ENCODE peak calls at places on chromosome 20, in four cellular contexts. Q is K562, U is GM12878, C is HepG2. E is an unnamed sample.

GRCh38 chr20:32984631-32985354 is 19.4 kb downstream of the SUN5 start:
- DNase-seq in Q (no peak), U (no peak), C (no peak), E (no peak)

GRCh38 chr20:53574819-53575218 is 18.8 kb downstream of the ZNF217 start:
- DNase-seq in Q (no peak), U (no peak), C (no peak), E (no peak)

GRCh38 chr20:56967916-56968315 is 298.5 kb downstream of the BMP7 start:
- DNase-seq in Q (no peak), U (no peak), C (no peak), E (no peak)

GRCh38 chr20:36856196-36856595 is 19.7 kb upstream of the TLDC2 start:
- DNase-seq in Q (no peak), U (no peak), C (no peak), E (no peak)

GRCh38 chr20:50788045-50788867 is 6.6 kb upstream of the BCAS4 start:
- DNase-seq in Q (peak), U (no peak), C (peak), E (peak)

GRCh38 chr20:25626779-25627178 is 3.0 kb upstream of the NANP start:
- DNase-seq in Q (no peak), U (no peak), C (no peak), E (no peak)

GRCh38 chr20:32168184-32168910 is 39.2 kb downstream of the PLAGL2 start:
- DNase-seq in Q (no peak), U (no peak), C (peak), E (no peak)

GRCh38 chr20:61296629-61297019 is 44.6 kb downstream of the CDH4 start:
- DNase-seq in Q (no peak), U (no peak), C (no peak), E (no peak)

GRCh38 chr20:50762045-50762422 is 30.7 kb downstream of the PARD6B start:
- DNase-seq in Q (no peak), U (no peak), C (no peak), E (no peak)

GRCh38 chr20:37406010-37406998 is 60.4 kb downstream of the SRC start:
- DNase-seq in Q (peak), U (no peak), C (no peak), E (peak)

GRCh38 chr20:36344517-36345132 is 38.5 kb downstream of the DLGAP4 start:
- DNase-seq in Q (peak), U (no peak), C (peak), E (peak)

GRCh38 chr20:41308290-41308691 is 9.2 kb downstream of the ZHX3 start:
- DNase-seq in Q (peak), U (no peak), C (peak), E (no peak)

GRCh38 chr20:6908673-6909072 is 141.2 kb downstream of the BMP2 start:
- DNase-seq in Q (no peak), U (no peak), C (no peak), E (no peak)

GRCh38 chr20:41009960-41010359 is 18.7 kb upstream of the TOP1 start:
- DNase-seq in Q (no peak), U (no peak), C (peak), E (no peak)

GRCh38 chr20:64156886-64157875 is 7.1 kb upstream of the MYT1 start:
- DNase-seq in Q (no peak), U (no peak), C (no peak), E (no peak)

GRCh38 chr20:57482148-57482547 is 42.8 kb downstream of the CTCFL start:
- DNase-seq in Q (no peak), U (no peak), C (no peak), E (no peak)

GRCh38 chr20:4832469-4832868 is 110.8 kb downstream of the PRND start:
- DNase-seq in Q (no peak), U (no peak), C (no peak), E (no peak)

GRCh38 chr20:61120595-61121515 is 131.2 kb upstream of the CDH4 start:
- DNase-seq in Q (no peak), U (no peak), C (peak), E (no peak)

GRCh38 chr20:54843891-54844290 is 368.5 kb downstream of the DOK5 start:
- DNase-seq in Q (no peak), U (no peak), C (no peak), E (no peak)

GRCh38 chr20:40778894-40779496 is 90.0 kb upstream of the MAFB start:
- DNase-seq in Q (no peak), U (no peak), C (no peak), E (no peak)

GRCh38 chr20:46559685-46560440 is 9.4 kb upstream of the OCSTAMP start:
- DNase-seq in Q (peak), U (no peak), C (peak), E (no peak)

GRCh38 chr20:54459279-54459678 is 16.1 kb upstream of the DOK5 start:
- DNase-seq in Q (no peak), U (no peak), C (no peak), E (no peak)

GRCh38 chr20:10508060-10508459 is 73.0 kb downstream of the SLX4IP start:
- DNase-seq in Q (no peak), U (no peak), C (no peak), E (no peak)

GRCh38 chr20:40688129-40689099 is 622 bp downstream of the MAFB start:
- DNase-seq in Q (no peak), U (no peak), C (no peak), E (peak)

GRCh38 chr20:37392441-37393195 is 46.7 kb downstream of the SRC start:
- DNase-seq in Q (peak), U (no peak), C (peak), E (peak)

GRCh38 chr20:59939052-59939878 is 840 bp downstream of the PPP1R3D start:
- DNase-seq in Q (no peak), U (no peak), C (no peak), E (no peak)

GRCh38 chr20:35773154-35773751 is 1.4 kb downstream of the PHF20 start:
- DNase-seq in Q (peak), U (peak), C (no peak), E (no peak)

GRCh38 chr20:51335329-51335841 is 207.1 kb downstream of the NFATC2 start:
- DNase-seq in Q (no peak), U (no peak), C (no peak), E (no peak)

GRCh38 chr20:40948352-40949267 is 80.0 kb upstream of the TOP1 start:
- DNase-seq in Q (no peak), U (no peak), C (no peak), E (no peak)

GRCh38 chr20:20452254-20452676 is 84.4 kb downstream of the INSM1 start:
- DNase-seq in Q (no peak), U (peak), C (no peak), E (no peak)

GRCh38 chr20:41613321-41613720 is 4.9 kb downstream of the CHD6 start:
- DNase-seq in Q (no peak), U (no peak), C (no peak), E (no peak)

GRCh38 chr20:4713401-4713800 is 8.3 kb upstream of the PRND start:
- DNase-seq in Q (no peak), U (no peak), C (no peak), E (no peak)

GRCh38 chr20:19560876-19561480 is 197.1 kb upstream of the RIN2 start:
- DNase-seq in Q (no peak), U (no peak), C (no peak), E (no peak)

GRCh38 chr20:25058051-25058796 is at the start of gene ACSS1:
- DNase-seq in Q (no peak), U (peak), C (no peak), E (peak)

DNA sequence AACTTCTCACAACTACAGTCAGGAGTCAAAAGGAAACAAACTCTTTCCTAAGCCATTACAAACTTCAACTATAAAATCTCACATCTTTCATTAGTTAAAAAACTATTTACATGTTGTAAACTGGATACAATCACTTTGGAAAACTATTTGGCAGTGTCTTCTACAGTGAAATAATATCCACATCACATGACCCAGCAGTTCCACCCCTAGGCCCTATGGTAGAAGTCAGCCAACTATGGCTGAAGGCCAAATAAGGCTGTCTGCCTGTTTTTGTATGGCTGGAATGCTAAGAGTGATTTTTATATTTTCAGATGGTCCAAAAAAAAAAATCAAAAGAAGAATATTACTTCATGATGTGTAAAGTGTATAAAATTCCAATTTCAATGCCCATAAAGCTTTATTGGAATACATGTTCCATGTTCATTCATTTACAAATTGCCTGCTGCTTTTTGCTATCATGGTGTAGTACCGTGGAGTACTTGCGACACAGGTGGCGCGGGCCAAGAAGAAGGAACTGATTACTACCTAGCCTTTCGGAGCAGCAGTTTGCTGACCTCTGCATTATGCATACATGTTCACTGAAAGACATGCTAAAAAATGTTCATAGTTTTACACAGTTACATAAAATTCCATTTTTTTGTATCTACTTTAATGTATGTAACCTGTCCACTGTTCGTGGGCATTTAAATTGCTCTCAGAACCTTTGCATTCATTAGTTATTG is 129.0 kb downstream of the KIF16B start:
- DNase-seq in Q (no peak), U (no peak), C (no peak), E (no peak)
- TF ChIP-seq FOXK2 in Q (no peak), U (no peak), C (no peak), E (no peak)

GRCh38 chr20:63132131-63132714 is 83.7 kb downstream of the YTHDF1 start:
- DNase-seq in Q (no peak), U (no peak), C (no peak), E (no peak)
- TF ChIP-seq SP1 in Q (no peak), U (no peak), C (no peak), E (no peak)

DNA sequence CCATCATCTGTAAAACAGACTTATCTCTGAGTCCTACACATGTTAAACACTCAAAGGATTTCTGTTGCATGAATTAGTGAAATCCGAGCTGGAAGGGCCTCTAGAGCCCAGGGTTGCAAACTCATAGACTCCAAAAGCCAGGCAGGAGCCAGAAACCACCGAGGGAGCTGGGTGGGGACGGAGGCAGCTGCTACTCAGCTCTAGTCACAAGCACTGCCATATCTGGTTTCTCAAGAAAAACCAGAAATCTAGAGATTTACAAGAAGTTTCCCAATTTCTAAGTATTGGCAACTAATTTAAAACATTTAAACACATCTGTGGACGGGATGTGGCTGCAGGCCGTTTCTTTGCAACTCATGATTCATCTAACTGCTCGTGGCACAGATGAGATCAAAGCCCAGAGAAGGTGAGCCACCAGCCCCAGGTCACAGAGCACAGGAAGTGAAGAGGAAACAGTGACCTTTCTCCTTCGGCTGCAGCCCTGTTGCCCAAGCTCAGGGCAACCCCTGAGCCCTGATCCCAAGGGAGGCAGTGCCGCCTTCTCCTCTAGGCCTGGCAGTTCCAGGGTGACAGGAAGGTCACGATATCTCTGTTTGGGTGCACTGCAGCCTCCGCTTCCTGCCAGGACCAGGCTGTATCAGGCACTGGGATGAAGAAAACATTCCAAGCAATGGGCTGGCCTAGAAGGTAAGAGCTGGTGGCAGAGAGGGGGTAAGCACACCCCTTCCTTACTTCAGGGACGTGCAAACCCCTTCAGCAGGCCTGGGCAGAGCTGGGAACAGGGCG is 26.4 kb upstream of the PTGIS start:
- DNase-seq in Q (no peak), U (no peak), C (no peak), E (no peak)
- TF ChIP-seq FOXK2 in Q (no peak), U (no peak), C (no peak), E (no peak)

GRCh38 chr20:42959996-42960395 is 229.7 kb downstream of the PTPRT start:
- DNase-seq in Q (no peak), U (no peak), C (no peak), E (no peak)

GRCh38 chr20:42961771-42962170 is 227.9 kb downstream of the PTPRT start:
- DNase-seq in Q (no peak), U (no peak), C (no peak), E (no peak)

GRCh38 chr20:42958367-42959112 is 231.2 kb downstream of the PTPRT start:
- DNase-seq in Q (no peak), U (no peak), C (no peak), E (no peak)

GRCh38 chr20:42955713-42956112 is 234.0 kb downstream of the PTPRT start:
- DNase-seq in Q (no peak), U (no peak), C (no peak), E (no peak)

DNA sequence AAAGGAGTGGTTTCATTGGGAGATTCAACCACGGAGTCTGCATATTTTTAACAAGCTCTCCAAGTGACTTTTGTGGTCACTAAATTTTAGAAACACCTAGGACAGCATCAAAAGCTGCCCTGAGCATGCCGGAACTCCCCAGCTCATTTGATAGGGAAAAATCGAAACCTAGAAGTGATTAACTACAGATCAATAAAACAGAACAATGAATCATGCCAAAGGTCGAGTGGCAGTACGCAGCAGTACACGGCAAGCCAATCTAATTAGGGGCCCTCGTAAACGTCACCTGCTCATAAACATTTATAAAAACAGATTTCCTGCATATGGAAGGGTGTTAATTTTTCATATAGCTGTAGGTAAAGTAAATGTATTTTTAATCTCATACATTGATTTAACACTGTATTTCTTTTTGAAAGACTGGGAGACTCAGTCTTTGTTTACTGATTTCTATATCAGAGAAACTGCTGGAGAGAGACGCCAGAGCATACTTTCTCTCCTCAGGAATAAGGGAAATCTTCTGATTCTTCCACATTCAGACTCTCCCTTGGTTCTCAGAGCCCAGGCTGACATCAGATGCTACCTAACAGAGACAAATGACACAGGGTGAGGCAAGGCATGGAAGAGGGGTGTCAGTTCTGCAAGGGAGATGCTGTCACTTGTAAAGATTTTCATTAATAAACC is 232.6 kb downstream of the PTPRT start:
- DNase-seq in Q (no peak), U (no peak), C (no peak), E (no peak)
- TF ChIP-seq SP1 in Q (no peak), U (no peak), C (no peak), E (no peak)

DNA sequence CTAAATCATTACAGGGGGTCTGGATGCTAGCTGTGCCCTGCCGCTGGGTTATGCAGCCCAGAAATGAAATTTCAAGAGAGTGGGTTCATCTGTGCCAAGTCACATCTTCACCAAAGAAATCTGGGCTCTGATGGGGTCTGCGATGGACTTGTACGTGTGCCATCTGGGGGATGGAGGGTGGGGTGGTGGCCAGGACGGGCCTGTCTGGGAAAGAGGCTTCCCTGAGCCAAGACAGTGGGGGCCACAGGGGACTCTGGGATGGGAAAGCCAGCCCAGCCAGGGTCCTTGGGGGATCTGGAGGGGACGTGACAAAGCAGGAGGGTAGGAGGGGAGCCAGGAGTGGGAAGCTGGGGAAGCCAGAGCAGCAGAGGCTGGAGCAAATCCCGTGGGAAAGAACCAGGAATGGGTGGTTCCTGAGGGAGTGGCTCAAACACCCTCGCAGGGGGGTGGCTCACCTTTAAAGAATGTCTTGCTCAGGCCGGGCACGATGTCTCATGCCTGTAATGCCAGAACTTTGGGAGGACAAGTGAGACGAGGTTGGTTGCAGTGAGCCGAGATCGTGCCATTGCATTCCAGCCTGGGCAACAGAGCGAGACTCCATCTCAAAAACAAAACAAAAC is 36.3 kb upstream of the SULF2 start:
- DNase-seq in Q (no peak), U (no peak), C (no peak), E (no peak)
- TF ChIP-seq FOXK2 in Q (no peak), U (no peak), C (no peak), E (no peak)

E was measured in HEK293T.